ENCODE peak calls at places on chromosome 15, in six cellular contexts. N is heart right ventricle; E is RWPE2; A is brain microvascular endothelial cell; S is SK-N-SH; F is CD8-positive, alpha-beta T cell. U is an unnamed sample.

GRCh38 chr15:99729920-99730319 is 3.3 kb downstream of the LYSMD4 start:
- DNase-seq in N (no peak), E (no peak), A (peak), S (peak), F (no peak), U (no peak)

GRCh38 chr15:45776772-45777171 is 141.9 kb downstream of the SQOR start:
- DNase-seq in N (no peak), E (no peak), A (no peak), S (no peak), F (no peak), U (no peak)

GRCh38 chr15:62344806-62345539 is 179.9 kb upstream of the C2CD4B start:
- DNase-seq in N (peak), E (peak), A (peak), S (peak), F (peak), U (peak)

GRCh38 chr15:100903191-100903590 is 16.0 kb upstream of the LRRK1 start:
- DNase-seq in N (no peak), E (no peak), A (no peak), S (no peak), F (no peak), U (no peak)

GRCh38 chr15:72086010-72086697 is 31.8 kb downstream of the MYO9A start:
- DNase-seq in N (no peak), E (no peak), A (no peak), S (no peak), F (no peak), U (no peak)

GRCh38 chr15:34648335-34648631 is 64.8 kb upstream of the GOLGA8B start:
- DNase-seq in N (no peak), E (no peak), A (no peak), S (no peak), F (no peak), U (no peak)

GRCh38 chr15:66154581-66154980 is 99.0 kb downstream of the MEGF11 start:
- DNase-seq in N (no peak), E (no peak), A (no peak), S (no peak), F (no peak), U (no peak)

GRCh38 chr15:66707310-66708160 is 5.5 kb downstream of the SMAD6 start:
- DNase-seq in N (peak), E (no peak), A (no peak), S (peak), F (no peak), U (no peak)

GRCh38 chr15:68666120-68666811 is 87.5 kb downstream of the CORO2B start:
- DNase-seq in N (no peak), E (peak), A (no peak), S (no peak), F (no peak), U (no peak)

GRCh38 chr15:74821091-74821789 is 5.2 kb upstream of the CPLX3 start:
- DNase-seq in N (no peak), E (no peak), A (no peak), S (peak), F (no peak), U (no peak)

GRCh38 chr15:99282129-99282528 is 30.8 kb downstream of the LRRC28 start:
- DNase-seq in N (no peak), E (no peak), A (no peak), S (no peak), F (no peak), U (no peak)

GRCh38 chr15:60652245-60652644 is 173.3 kb upstream of the ICE2 start:
- DNase-seq in N (no peak), E (no peak), A (no peak), S (no peak), F (no peak), U (no peak)

GRCh38 chr15:71653986-71654713 is 156.2 kb upstream of the NR2E3 start:
- DNase-seq in N (no peak), E (no peak), A (no peak), S (no peak), F (no peak), U (no peak)

GRCh38 chr15:68536331-68537095 is 42.3 kb upstream of the CORO2B start:
- DNase-seq in N (no peak), E (no peak), A (peak), S (no peak), F (no peak), U (peak)

GRCh38 chr15:41930221-41930866 is 36.5 kb upstream of the SPTBN5 start:
- DNase-seq in N (no peak), E (no peak), A (peak), S (peak), F (no peak), U (peak)

GRCh38 chr15:100759698-100760356 is 119.8 kb upstream of the ALDH1A3 start:
- DNase-seq in N (no peak), E (no peak), A (peak), S (peak), F (no peak), U (no peak)

GRCh38 chr15:42009022-42009421 is 11.8 kb downstream of the PLA2G4E start:
- DNase-seq in N (no peak), E (no peak), A (no peak), S (no peak), F (no peak), U (no peak)

GRCh38 chr15:80710635-80711553 is 15.8 kb downstream of the ABHD17C start:
- DNase-seq in N (no peak), E (no peak), A (peak), S (no peak), F (no peak), U (no peak)

GRCh38 chr15:63015618-63016017 is 26.9 kb upstream of the TPM1 start:
- DNase-seq in N (no peak), E (no peak), A (peak), S (no peak), F (no peak), U (peak)

GRCh38 chr15:74763416-74763815 is 14.8 kb downstream of the CYP1A2 start:
- DNase-seq in N (no peak), E (no peak), A (no peak), S (no peak), F (no peak), U (no peak)

GRCh38 chr15:66107070-66107469 is 146.5 kb downstream of the MEGF11 start:
- DNase-seq in N (no peak), E (peak), A (no peak), S (no peak), F (no peak), U (no peak)

GRCh38 chr15:88394553-88395159 is 72.5 kb downstream of the MRPL46 start:
- DNase-seq in N (no peak), E (peak), A (no peak), S (no peak), F (no peak), U (no peak)

GRCh38 chr15:66401130-66402021 is 14.7 kb downstream of the MAP2K1 start:
- DNase-seq in N (no peak), E (no peak), A (no peak), S (no peak), F (no peak), U (no peak)

GRCh38 chr15:65827065-65827464 is 35.0 kb upstream of the DENND4A start:
- DNase-seq in N (no peak), E (no peak), A (no peak), S (no peak), F (no peak), U (no peak)

GRCh38 chr15:50353999-50354837 is 780 bp downstream of the GABPB1 start:
- DNase-seq in N (peak), E (no peak), A (peak), S (peak), F (peak), U (peak)

GRCh38 chr15:29678504-29679034 is 143.7 kb downstream of the TJP1 start:
- DNase-seq in N (no peak), E (peak), A (no peak), S (no peak), F (no peak), U (no peak)

GRCh38 chr15:62343397-62343796 is 178.3 kb upstream of the C2CD4B start:
- DNase-seq in N (no peak), E (no peak), A (no peak), S (no peak), F (no peak), U (no peak)

GRCh38 chr15:67805871-67806538 is 19.3 kb upstream of the SKOR1 start:
- DNase-seq in N (no peak), E (no peak), A (no peak), S (no peak), F (no peak), U (no peak)

GRCh38 chr15:34059946-34060345 is 20.9 kb upstream of the AVEN start:
- DNase-seq in N (no peak), E (no peak), A (no peak), S (no peak), F (no peak), U (no peak)

GRCh38 chr15:93649691-93650235 is 560.8 kb upstream of the RGMA start:
- DNase-seq in N (no peak), E (no peak), A (no peak), S (no peak), F (no peak), U (no peak)

GRCh38 chr15:31840849-31841476 is 189.4 kb upstream of the CHRNA7 start:
- DNase-seq in N (no peak), E (no peak), A (no peak), S (no peak), F (no peak), U (no peak)
- H3K27ac ChIP-seq in N (no peak), E (no peak), A (no peak), S (no peak), F (no peak), U (no peak)

GRCh38 chr15:55742498-55742926 is 440 bp downstream of the PRTG start:
- DNase-seq in N (peak), E (peak), A (peak), S (no peak), F (no peak), U (no peak)
- TF ChIP-seq CTCF in N (no peak), E (peak), A (no peak), S (peak), F (no peak), U (no peak)

GRCh38 chr15:89495638-89496145 is 691 bp downstream of the RHCG start:
- DNase-seq in N (no peak), E (peak), A (no peak), S (no peak), F (no peak), U (no peak)
- H3K4me3 ChIP-seq in N (no peak), E (no peak), A (no peak), S (no peak), F (no peak), U (no peak)

GRCh38 chr15:84844964-84845363 is 27.8 kb downstream of the ALPK3 start:
- DNase-seq in N (no peak), E (no peak), A (no peak), S (no peak), F (no peak), U (no peak)
- H3K27ac ChIP-seq in N (no peak), E (no peak), A (no peak), S (no peak), F (no peak), U (no peak)

GRCh38 chr15:69810441-69811071 is 287.2 kb downstream of the TLE3 start:
- DNase-seq in N (no peak), E (no peak), A (no peak), S (no peak), F (no peak), U (no peak)

GRCh38 chr15:69812881-69813280 is 284.8 kb downstream of the TLE3 start:
- DNase-seq in N (no peak), E (no peak), A (no peak), S (peak), F (no peak), U (no peak)

GRCh38 chr15:69816522-69816921 is 281.2 kb downstream of the TLE3 start:
- DNase-seq in N (no peak), E (no peak), A (no peak), S (no peak), F (no peak), U (no peak)

GRCh38 chr15:69815793-69816192 is 281.9 kb downstream of the TLE3 start:
- DNase-seq in N (no peak), E (no peak), A (no peak), S (no peak), F (no peak), U (no peak)

GRCh38 chr15:69813881-69814280 is 283.8 kb downstream of the TLE3 start:
- DNase-seq in N (no peak), E (no peak), A (no peak), S (no peak), F (no peak), U (no peak)
- TF ChIP-seq CTCF in N (no peak), E (no peak), A (no peak), S (no peak), F (no peak), U (no peak)

GRCh38 chr15:35751421-35752133 is 205.6 kb upstream of the DPH6 start:
- DNase-seq in N (peak), E (peak), A (peak), S (peak), F (peak), U (peak)
- H3K4me3 ChIP-seq in N (no peak), E (no peak), A (no peak), S (no peak), F (no peak), U (no peak)

GRCh38 chr15:73626072-73626471 is 7.1 kb downstream of the NPTN start:
- DNase-seq in N (no peak), E (no peak), A (no peak), S (no peak), F (no peak), U (no peak)
- H3K27ac ChIP-seq in N (no peak), E (peak), A (no peak), S (no peak), F (no peak), U (no peak)

GRCh38 chr15:78438595-78439285 is 724 bp downstream of the IREB2 start:
- DNase-seq in N (no peak), E (no peak), A (peak), S (peak), F (no peak), U (no peak)
- TF ChIP-seq CTCF in N (peak), E (peak), A (peak), S (peak), F (no peak), U (peak)

DNA sequence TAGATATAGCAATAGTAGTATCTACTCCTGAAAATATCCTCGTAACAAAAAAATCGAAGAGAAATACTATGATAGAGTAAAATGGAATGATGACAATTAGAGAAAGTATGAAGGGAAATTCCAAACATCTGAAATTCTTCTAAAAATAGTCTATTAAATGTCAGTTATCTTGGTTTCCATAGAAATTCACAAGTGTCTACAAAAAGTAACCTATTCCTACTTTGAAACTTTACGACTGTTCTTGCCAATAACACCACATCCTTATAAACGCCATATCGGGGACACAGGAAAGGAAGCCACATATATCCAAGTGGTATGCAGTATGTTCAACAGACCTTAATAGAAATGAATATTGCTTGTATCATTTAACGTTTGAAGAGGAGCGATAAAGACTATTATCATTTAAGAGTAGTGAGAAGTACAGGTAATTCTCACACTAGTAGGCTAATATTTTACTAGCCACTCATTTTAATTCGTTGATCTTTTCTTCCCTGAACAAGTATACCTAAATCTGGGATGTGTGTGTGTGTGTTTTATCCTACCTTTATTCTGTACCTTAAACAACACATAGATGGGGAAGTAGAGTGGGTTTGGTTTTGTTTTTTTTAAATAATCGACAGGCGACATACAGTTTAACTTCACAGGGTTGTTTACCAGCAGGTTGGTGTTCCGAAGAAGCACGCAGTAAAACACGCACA is 1.2 kb downstream of the GPR176 start:
- DNase-seq in N (no peak), E (no peak), A (peak), S (no peak), F (no peak), U (no peak)
- H3K4me3 ChIP-seq in N (peak), E (peak), A (peak), S (peak), F (no peak), U (peak)

GRCh38 chr15:57610130-57610529 is 18.4 kb downstream of the MYZAP start:
- DNase-seq in N (peak), E (peak), A (peak), S (no peak), F (no peak), U (no peak)
- H3K27ac ChIP-seq in N (peak), E (peak), A (peak), S (no peak), F (no peak), U (no peak)

U was measured in AG04450.